ENCODE peak calls at places on chromosomes 1 and 21, in five cellular contexts. I is nephron progenitor cell, X is GF-D8, E is AG09309, R is HS-27A. B is an unnamed sample.
A peak's percentile ranks its signal among the peaks of the same experiment; 100 is the strongest.

GRCh38 chr1:205500240-205501218 is 3.9 kb upstream of the CDK18 start:
- DNase-seq in I (no peak), R (no peak), E (no peak), X (no peak), B (peak; percentile 27)

GRCh38 chr1:165647970-165648369 is 16.9 kb downstream of the MGST3 start:
- DNase-seq in X (no peak), R (no peak), E (no peak), I (no peak), B (peak; percentile 30)

GRCh38 chr21:15343066-15343465 is 278.3 kb upstream of the NRIP1 start:
- DNase-seq in E (no peak), R (no peak), I (no peak), X (no peak), B (no peak)

GRCh38 chr1:54117815-54118563 is 34.8 kb downstream of the CDCP2 start:
- DNase-seq in X (no peak), E (no peak), I (no peak), R (no peak), B (no peak)

GRCh38 chr21:18902641-18903040 is 499.1 kb upstream of the TMPRSS15 start:
- DNase-seq in I (no peak), R (no peak), E (no peak), X (no peak), B (no peak)

GRCh38 chr1:203177471-203178039 is 1.9 kb upstream of the MYBPH start:
- DNase-seq in R (no peak), X (no peak), E (no peak), I (no peak), B (no peak)

GRCh38 chr1:175314300-175314699 is 121.7 kb upstream of the KIAA0040 start:
- DNase-seq in X (no peak), I (no peak), R (no peak), E (no peak), B (no peak)

GRCh38 chr1:159076753-159077656 is at the start of gene AIM2:
- DNase-seq in I (no peak), E (peak; percentile 58), X (peak; percentile 96), R (no peak), B (no peak)

GRCh38 chr21:29801122-29801521 is 138.7 kb downstream of the GRIK1 start:
- DNase-seq in E (no peak), I (no peak), R (no peak), X (no peak), B (no peak)

GRCh38 chr1:163399976-163400375 is 78.2 kb downstream of the NUF2 start:
- DNase-seq in X (no peak), R (no peak), I (no peak), E (no peak), B (no peak)

GRCh38 chr21:16330340-16331319 is 600.8 kb downstream of the USP25 start:
- DNase-seq in R (peak; percentile 59), X (peak; percentile 62), I (peak; percentile 24), E (peak; percentile 59), B (peak; percentile 65)

GRCh38 chr1:115170396-115170795 is 81.1 kb upstream of the TSPAN2 start:
- DNase-seq in R (no peak), E (no peak), I (no peak), X (no peak), B (no peak)

GRCh38 chr21:42465008-42465878 is 30.8 kb downstream of the RSPH1 start:
- DNase-seq in E (no peak), X (peak; percentile 96), I (no peak), R (no peak), B (no peak)

GRCh38 chr1:60129916-60130315 is 56.3 kb upstream of the C1orf87 start:
- DNase-seq in R (no peak), X (no peak), I (no peak), E (no peak), B (no peak)

GRCh38 chr1:158208717-158209116 is 28.0 kb downstream of the CD1D start:
- DNase-seq in I (no peak), E (no peak), R (no peak), X (no peak), B (no peak)

GRCh38 chr1:157104598-157105293 is 5.1 kb upstream of the ETV3L start:
- DNase-seq in R (no peak), E (no peak), I (no peak), X (no peak), B (no peak)

GRCh38 chr1:67880056-67880601 is 46.9 kb upstream of the GNG12 start:
- DNase-seq in X (no peak), E (peak; percentile 64), R (no peak), I (no peak), B (no peak)

GRCh38 chr1:9733160-9733789 is 81.7 kb downstream of the PIK3CD start:
- DNase-seq in R (no peak), E (no peak), I (no peak), X (no peak), B (no peak)

GRCh38 chr1:187624812-187625542 is 796.2 kb downstream of the PLA2G4A start:
- DNase-seq in I (no peak), E (no peak), R (no peak), X (no peak), B (no peak)

GRCh38 chr21:34698270-34699015 is 29.6 kb downstream of the CLIC6 start:
- DNase-seq in E (no peak), I (no peak), R (no peak), X (no peak), B (no peak)

GRCh38 chr1:226607268-226607660 is 58.7 kb downstream of the STUM start:
- DNase-seq in R (no peak), E (no peak), I (no peak), X (no peak), B (no peak)

GRCh38 chr1:95217371-95217770 is 16.6 kb upstream of the RWDD3 start:
- DNase-seq in R (no peak), I (no peak), E (no peak), X (no peak), B (no peak)

GRCh38 chr1:170586942-170587593 is 55.1 kb downstream of the GORAB start:
- DNase-seq in I (no peak), X (no peak), E (peak; percentile 90), R (no peak), B (peak; percentile 7)

GRCh38 chr1:203072002-203072607 is 13.7 kb downstream of the MYOG start:
- DNase-seq in X (no peak), E (no peak), R (no peak), I (no peak), B (no peak)

GRCh38 chr1:54163051-54163450 is 10.3 kb upstream of the CDCP2 start:
- DNase-seq in R (no peak), I (no peak), E (no peak), X (no peak), B (no peak)

GRCh38 chr1:9128520-9129371 is at the start of gene GPR157:
- DNase-seq in E (no peak), X (peak; percentile 27), R (no peak), I (peak; percentile 89), B (peak; percentile 94)